ENCODE peak calls at places on chromosomes 12 and 14, in four cellular contexts. R is neural progenitor cell, E is psoas muscle, F is lower lobe of right lung. I is an unnamed sample.

GRCh38 chr14:71384007-71384605 is 476.8 kb downstream of the PCNX1 start:
- DNase-seq in F (no peak), R (no peak), E (no peak), I (no peak)

GRCh38 chr12:106586803-106587684 is 4.2 kb downstream of the RFX4 start:
- DNase-seq in F (no peak), R (peak; percentile 81), E (no peak), I (no peak)

GRCh38 chr14:73230051-73230450 is 7.3 kb upstream of the PAPLN start:
- DNase-seq in E (no peak), F (no peak), R (no peak), I (no peak)

GRCh38 chr12:52081263-52081733 is 1.8 kb downstream of the SMIM41 start:
- DNase-seq in E (no peak), F (no peak), R (peak; percentile 22), I (no peak)

GRCh38 chr14:60331201-60332045 is 82.4 kb downstream of the PPM1A start:
- DNase-seq in E (peak; percentile 50), F (peak; percentile 68), R (peak; percentile 93), I (no peak)

GRCh38 chr12:77251799-77252198 is 186.4 kb upstream of the E2F7 start:
- DNase-seq in F (no peak), E (no peak), R (no peak), I (no peak)

GRCh38 chr12:15168279-15168678 is 52.9 kb downstream of the RERG start:
- DNase-seq in E (no peak), R (no peak), F (no peak), I (no peak)

GRCh38 chr12:117026343-117026742 is 72.9 kb downstream of the TESC start:
- DNase-seq in R (no peak), E (no peak), F (no peak), I (no peak)

GRCh38 chr12:103801709-103802585 is 39.1 kb downstream of the NT5DC3 start:
- DNase-seq in E (peak; percentile 50), F (no peak), R (no peak), I (no peak)

GRCh38 chr14:88868558-88869159 is 44.2 kb downstream of the TTC8 start:
- DNase-seq in F (no peak), E (no peak), R (no peak), I (no peak)

GRCh38 chr14:89504602-89505320 is 87.7 kb upstream of the FOXN3 start:
- DNase-seq in E (no peak), F (peak; percentile 63), R (no peak), I (no peak)

GRCh38 chr12:103560604-103561101 is 26.4 kb upstream of the STAB2 start:
- DNase-seq in F (no peak), E (no peak), R (no peak), I (no peak)

GRCh38 chr12:30154996-30155730 is 371.4 kb upstream of the TMTC1 start:
- DNase-seq in F (no peak), E (no peak), R (no peak), I (no peak)

GRCh38 chr14:74848768-74849167 is 27.2 kb downstream of the PROX2 start:
- DNase-seq in E (no peak), R (no peak), F (no peak), I (no peak)

GRCh38 chr12:71627438-71628002 is 36.1 kb downstream of the ZFC3H1 start:
- DNase-seq in R (no peak), E (no peak), F (no peak), I (no peak)

GRCh38 chr14:91685600-91685999 is 46.3 kb downstream of the CATSPERB start:
- DNase-seq in E (no peak), R (no peak), F (no peak), I (no peak)

GRCh38 chr14:90454041-90455000 is 57.5 kb downstream of the CALM1 start:
- DNase-seq in E (peak; percentile 61), R (peak; percentile 96), F (peak; percentile 57), I (peak; percentile 85)

GRCh38 chr12:42161529-42161928 is 16.9 kb upstream of the GXYLT1 start:
- DNase-seq in F (no peak), R (no peak), E (no peak), I (no peak)

GRCh38 chr12:50749459-50749882 is 14.4 kb upstream of the ATF1 start:
- DNase-seq in R (no peak), E (no peak), F (no peak), I (no peak)

GRCh38 chr12:24378548-24379011 is 429.1 kb upstream of the SOX5 start:
- DNase-seq in R (peak; percentile 44), E (no peak), F (no peak), I (no peak)

GRCh38 chr14:26841920-26842741 is 244.3 kb upstream of the NOVA1 start:
- DNase-seq in E (peak; percentile 37), F (no peak), R (no peak), I (peak; percentile 79)

GRCh38 chr12:123621101-123621500 is 12.4 kb downstream of the EIF2B1 start:
- DNase-seq in F (no peak), E (no peak), R (no peak), I (no peak)
- H3K36me3 ChIP-seq in F (peaks cover 100% of the 10 kb centered on the region), E (peaks cover 100% of the 10 kb centered on the region), R (peaks cover 9% of the 10 kb centered on the region), I (peaks cover 87% of the 10 kb centered on the region)

GRCh38 chr14:81209187-81209836 is 11.4 kb downstream of the GTF2A1 start:
- DNase-seq in F (no peak), E (no peak), R (no peak), I (no peak)
- H3K36me3 ChIP-seq in F (peaks cover 81% of the 10 kb centered on the region), E (peaks cover 30% of the 10 kb centered on the region), R (peaks cover 4% of the 10 kb centered on the region), I (no peaks in the 10 kb centered on the region)

GRCh38 chr14:99177046-99177655 is 94.8 kb downstream of the BCL11B start:
- DNase-seq in R (no peak), F (no peak), E (no peak), I (no peak)
- H3K36me3 ChIP-seq in R (no peaks in the 10 kb centered on the region), F (no peaks in the 10 kb centered on the region), E (no peaks in the 10 kb centered on the region), I (no peaks in the 10 kb centered on the region)

GRCh38 chr12:131943876-131944275 is 5.9 kb upstream of the EP400 start:
- DNase-seq in F (peak; percentile 18), R (no peak), E (no peak), I (peak; percentile 18)
- H3K36me3 ChIP-seq in F (peaks cover 59% of the 10 kb centered on the region), R (no peaks in the 10 kb centered on the region), E (peaks cover 62% of the 10 kb centered on the region), I (peaks cover 18% of the 10 kb centered on the region)

I was measured in right atrium auricular region.